ENCODE peak calls at places on chromosomes 1 and 21, in six cellular contexts. R is H9; U is stimulated activated CD8-positive, alpha-beta memory T cell treated with anti-CD3 and anti-CD28 coated beads, Interleukin-7, amount 100 ng/mL, for 24 hours; A is GM20000; Y is RWPE1; F is pulmonary artery endothelial cell. E is an unnamed sample.
A peak's percentile ranks its signal among the peaks of the same experiment; 100 is the strongest.

GRCh38 chr1:153429266-153430165 is 13.2 kb downstream of the S100A7A start:
- DNase-seq in R (no peak), U (no peak), A (no peak), Y (peak; percentile 37), F (no peak), E (no peak)

GRCh38 chr1:178619523-178619922 is 105.5 kb upstream of the RALGPS2 start:
- DNase-seq in R (no peak), U (no peak), A (no peak), Y (no peak), F (no peak), E (no peak)

GRCh38 chr1:229896306-229896705 is 170.7 kb upstream of the GALNT2 start:
- DNase-seq in R (no peak), U (no peak), A (no peak), Y (no peak), F (no peak), E (no peak)

GRCh38 chr21:15221799-15222386 is 157.1 kb upstream of the NRIP1 start:
- DNase-seq in R (peak; percentile 85), U (no peak), A (no peak), Y (peak; percentile 87), F (no peak), E (no peak)

GRCh38 chr1:221045842-221046831 is 166.9 kb downstream of the HLX start:
- DNase-seq in R (no peak), U (no peak), A (peak; percentile 37), Y (no peak), F (no peak), E (no peak)

GRCh38 chr1:181139631-181140051 is 51.1 kb downstream of the IER5 start:
- DNase-seq in R (no peak), U (no peak), A (no peak), Y (peak; percentile 78), F (no peak), E (no peak)

GRCh38 chr1:10824821-10825540 is 28.5 kb upstream of the CASZ1 start:
- DNase-seq in R (peak; percentile 52), U (no peak), A (no peak), Y (peak; percentile 94), F (no peak), E (no peak)

GRCh38 chr1:55339681-55340080 is 124.5 kb upstream of the USP24 start:
- DNase-seq in R (no peak), U (no peak), A (no peak), Y (no peak), F (no peak), E (no peak)

GRCh38 chr1:234769284-234769998 is 159.5 kb upstream of the IRF2BP2 start:
- DNase-seq in R (no peak), U (no peak), A (no peak), Y (no peak), F (no peak), E (no peak)

GRCh38 chr1:114328505-114328904 is 174.8 kb upstream of the SYT6 start:
- DNase-seq in R (no peak), U (no peak), A (no peak), Y (no peak), F (no peak), E (no peak)

GRCh38 chr1:154784924-154785531 is 85.1 kb downstream of the KCNN3 start:
- DNase-seq in R (no peak), U (no peak), A (peak; percentile 83), Y (no peak), F (peak; percentile 93), E (no peak)

GRCh38 chr21:39020751-39021474 is 162.3 kb downstream of the PSMG1 start:
- DNase-seq in R (no peak), U (no peak), A (no peak), Y (peak; percentile 91), F (no peak), E (no peak)

GRCh38 chr1:16088996-16089395 is 15.5 kb upstream of the FAM131C start:
- DNase-seq in R (peak; percentile 33), U (no peak), A (no peak), Y (peak; percentile 78), F (peak; percentile 54), E (no peak)

GRCh38 chr21:45276620-45277019 is 11.1 kb downstream of the POFUT2 start:
- DNase-seq in R (peak; percentile 15), U (no peak), A (no peak), Y (no peak), F (no peak), E (no peak)

GRCh38 chr1:202577381-202577780 is 132.9 kb downstream of the SYT2 start:
- DNase-seq in R (no peak), U (no peak), A (no peak), Y (no peak), F (no peak), E (no peak)

GRCh38 chr1:244291867-244292180 is 159.9 kb downstream of the ADSS2 start:
- DNase-seq in R (no peak), U (no peak), A (no peak), Y (no peak), F (no peak), E (no peak)

GRCh38 chr1:202283379-202283844 is 58.3 kb downstream of the UBE2T start:
- DNase-seq in R (no peak), U (no peak), A (no peak), Y (peak; percentile 100), F (no peak), E (no peak)

GRCh38 chr1:69567847-69568434 is at the start of gene LRRC7:
- DNase-seq in R (peak; percentile 65), U (no peak), A (peak; percentile 29), Y (no peak), F (no peak), E (no peak)

GRCh38 chr1:158246650-158247049 is 7.6 kb upstream of the CD1A start:
- DNase-seq in R (no peak), U (no peak), A (peak; percentile 31), Y (peak; percentile 23), F (no peak), E (no peak)

GRCh38 chr1:155940531-155940992 is 876 bp upstream of the RXFP4 start:
- DNase-seq in R (no peak), U (no peak), A (no peak), Y (peak; percentile 39), F (peak; percentile 41), E (no peak)

GRCh38 chr1:112507896-112508241 is 896 bp upstream of the WNT2B start:
- DNase-seq in R (peak; percentile 61), U (no peak), A (peak; percentile 67), Y (no peak), F (no peak), E (peak; percentile 7)

GRCh38 chr1:185917646-185918045 is 183.5 kb downstream of the HMCN1 start:
- DNase-seq in R (peak; percentile 56), U (no peak), A (no peak), Y (peak; percentile 6), F (peak; percentile 11), E (no peak)

GRCh38 chr1:222616535-222616934 is 1.4 kb upstream of the MIA3 start:
- DNase-seq in R (no peak), U (no peak), A (no peak), Y (no peak), F (no peak), E (no peak)

GRCh38 chr1:43799656-43800629 is 92.6 kb downstream of the ST3GAL3 start:
- DNase-seq in R (no peak), U (no peak), A (no peak), Y (no peak), F (no peak), E (no peak)

GRCh38 chr21:46055863-46056281 is 42.0 kb upstream of the COL6A2 start:
- DNase-seq in R (peak; percentile 24), U (no peak), A (no peak), Y (no peak), F (no peak), E (no peak)

E was measured in effector memory CD8-positive, alpha-beta T cell.